ENCODE peak calls at places on chromosomes 1 and 21, in nine cellular contexts. P is WTC11; I is amygdala; Y is 8988T; M is activated CD4-positive, alpha-beta T cell treated with anti-CD3 and anti-CD28 coated beads for 36 hours; S is NCI-H1092 treated with DMSO at 0.1 percent for 48 hours; T is HT-29; N is memory B cell; H is CD8-positive, alpha-beta T cell. D is an unnamed sample.

GRCh38 chr1:85656256-85656655 is 52.0 kb downstream of the ZNHIT6 start:
- DNase-seq in P (no peak), I (no peak), Y (no peak), M (no peak), S (no peak), T (no peak), N (no peak), H (no peak), D (no peak)

GRCh38 chr1:158674302-158674701 is 12.2 kb downstream of the SPTA1 start:
- DNase-seq in P (no peak), I (no peak), Y (no peak), M (no peak), S (no peak), T (no peak), N (no peak), H (no peak), D (no peak)

GRCh38 chr1:33294071-33295010 is 26.6 kb downstream of the A3GALT2 start:
- DNase-seq in P (no peak), I (no peak), Y (no peak), M (no peak), S (no peak), T (no peak), N (no peak), H (no peak), D (no peak)

GRCh38 chr1:54200519-54200997 is 591 bp downstream of the MRPL37 start:
- DNase-seq in P (no peak), I (no peak), Y (no peak), M (no peak), S (no peak), T (peak; percentile 23), N (no peak), H (no peak), D (no peak)

GRCh38 chr21:34761758-34762330 is 93.0 kb downstream of the CLIC6 start:
- DNase-seq in P (no peak), I (no peak), Y (no peak), M (no peak), S (no peak), T (no peak), N (no peak), H (no peak), D (no peak)

GRCh38 chr1:9691108-9691445 is 39.5 kb downstream of the PIK3CD start:
- DNase-seq in P (no peak), I (no peak), Y (no peak), M (peak; percentile 53), S (no peak), T (no peak), N (no peak), H (peak; percentile 76), D (no peak)

GRCh38 chr1:172934417-172934762 is 116.4 kb downstream of the TNFSF18 start:
- DNase-seq in P (no peak), I (no peak), Y (no peak), M (no peak), S (no peak), T (no peak), N (no peak), H (no peak), D (no peak)

GRCh38 chr1:182147136-182147815 is 85.8 kb upstream of the ZNF648 start:
- DNase-seq in P (no peak), I (peak; percentile 2), Y (no peak), M (no peak), S (no peak), T (no peak), N (no peak), H (no peak), D (no peak)

GRCh38 chr1:15231714-15232201 is 15.3 kb upstream of the FHAD1 start:
- DNase-seq in P (no peak), I (no peak), Y (no peak), M (peak; percentile 42), S (no peak), T (no peak), N (no peak), H (no peak), D (no peak)

GRCh38 chr1:94537254-94537653 is 4.3 kb downstream of the F3 start:
- DNase-seq in P (no peak), I (no peak), Y (no peak), M (no peak), S (no peak), T (no peak), N (no peak), H (no peak), D (no peak)

GRCh38 chr1:248404024-248404423 is 1.2 kb downstream of the OR2T1 start:
- DNase-seq in P (no peak), I (no peak), Y (no peak), M (no peak), S (no peak), T (peak; percentile 11), N (no peak), H (no peak), D (no peak)

GRCh38 chr21:45559216-45560105 is 17.2 kb upstream of the SLC19A1 start:
- DNase-seq in P (no peak), I (no peak), Y (no peak), M (no peak), S (no peak), T (no peak), N (no peak), H (peak; percentile 6), D (peak; percentile 3)

GRCh38 chr1:9435101-9435636 is 104.1 kb upstream of the SLC25A33 start:
- DNase-seq in P (no peak), I (no peak), Y (no peak), M (no peak), S (no peak), T (no peak), N (no peak), H (no peak), D (no peak)

GRCh38 chr1:110258734-110259133 is 48.6 kb downstream of the KCNC4 start:
- DNase-seq in P (no peak), I (no peak), Y (no peak), M (no peak), S (peak; percentile 81), T (no peak), N (no peak), H (no peak), D (no peak)

GRCh38 chr1:245409341-245410195 is 254.8 kb downstream of the KIF26B start:
- DNase-seq in P (no peak), I (no peak), Y (no peak), M (no peak), S (no peak), T (no peak), N (no peak), H (no peak), D (no peak)

D was measured in activated B cell treated with CpG ODN at 0.5 μM for 24 hours.